ENCODE peak calls at places on chromosomes 4 and X, in five cellular contexts. S is GM12878, W is HepG2, C is K562, O is H1. L is an unnamed sample.

GRCh38 chrX:71545364-71545763 is 12.5 kb downstream of the OGT start:
- DNase-seq in O (no peak), S (no peak), C (no peak), W (no peak), L (no peak)

GRCh38 chr4:127782025-127782274 is 172 bp upstream of the HSPA4L start:
- DNase-seq in W (no peak), O (peak; percentile 91), C (peak; percentile 93), S (peak; percentile 44), L (peak; percentile 91)

GRCh38 chr4:80197132-80197573 is at the start of gene PRDM8:
- DNase-seq in C (no peak), W (no peak), O (peak; percentile 62), S (no peak), L (peak; percentile 52)

GRCh38 chrX:63930140-63930539 is 145.1 kb upstream of the ARHGEF9 start:
- DNase-seq in C (no peak), S (no peak), O (no peak), W (no peak), L (peak; percentile 61)

GRCh38 chr4:3353747-3354454 is 61.1 kb downstream of the RGS12 start:
- DNase-seq in C (no peak), S (no peak), W (no peak), O (peak; percentile 33), L (no peak)

GRCh38 chr4:179437962-179438361 is 1995.7 kb upstream of the AGA start:
- DNase-seq in C (no peak), S (no peak), W (no peak), O (no peak), L (no peak)

GRCh38 chr4:2743518-2744445 is 12.4 kb downstream of the TNIP2 start:
- DNase-seq in W (no peak), S (no peak), C (no peak), O (no peak), L (no peak)

GRCh38 chrX:36867143-36867542 is 141.0 kb upstream of the FAM47C start:
- DNase-seq in W (peak; percentile 2), S (no peak), O (no peak), C (peak; percentile 2), L (peak; percentile 41)

GRCh38 chr4:41693629-41694028 is 54.9 kb downstream of the PHOX2B start:
- DNase-seq in S (no peak), O (no peak), C (peak; percentile 9), W (peak; percentile 16), L (peak; percentile 55)

GRCh38 chr4:48790581-48790980 is 10.5 kb upstream of the FRYL start:
- DNase-seq in W (no peak), O (no peak), C (no peak), S (no peak), L (no peak)

GRCh38 chrX:68824565-68825125 is 4.2 kb upstream of the EFNB1 start:
- DNase-seq in O (no peak), C (no peak), S (no peak), W (no peak), L (no peak)

GRCh38 chr4:72318771-72319170 is 250.2 kb downstream of the ADAMTS3 start:
- DNase-seq in S (no peak), W (no peak), O (no peak), C (no peak), L (no peak)

GRCh38 chr4:1975880-1976279 is 32.9 kb downstream of the NELFA start:
- DNase-seq in S (no peak), W (no peak), O (no peak), C (no peak), L (no peak)

GRCh38 chr4:98555798-98556445 is 102.5 kb downstream of the TSPAN5 start:
- DNase-seq in O (no peak), S (no peak), C (no peak), W (no peak), L (no peak)

DNA sequence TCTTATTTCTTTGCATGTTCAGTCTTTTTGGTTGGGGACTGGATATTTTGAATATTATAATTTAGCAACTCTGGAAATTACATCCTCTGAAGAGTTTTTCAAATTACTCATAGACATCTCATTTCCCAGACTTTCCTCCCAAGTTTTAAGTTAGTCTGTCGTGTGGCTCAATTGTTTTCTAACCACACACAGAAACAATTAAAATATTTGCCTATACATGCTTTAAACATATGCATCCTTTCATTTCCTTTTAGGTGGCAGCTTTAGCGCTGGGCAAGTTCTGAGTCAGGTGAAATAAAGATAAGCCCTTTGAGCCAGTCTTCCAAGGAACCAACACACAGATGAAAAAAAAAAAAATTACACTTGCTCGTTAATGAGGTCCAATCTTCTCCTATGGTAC is 307.0 kb upstream of the SPOCK3 start:
- DNase-seq in S (no peak), W (no peak), O (no peak), C (no peak), L (no peak)
- TF ChIP-seq CREB1 in S (no peak), W (no peak), O (no peak), C (no peak), L (no peak)

GRCh38 chr4:168711197-168712120 is 214.6 kb downstream of the PALLD start:
- DNase-seq in W (no peak), O (no peak), S (no peak), C (no peak), L (no peak)
- H3K4me3 ChIP-seq in W (no peak overlapping the region), O (no peak overlapping the region), S (no peak overlapping the region), C (no peak overlapping the region), L (no peak overlapping the region)

DNA sequence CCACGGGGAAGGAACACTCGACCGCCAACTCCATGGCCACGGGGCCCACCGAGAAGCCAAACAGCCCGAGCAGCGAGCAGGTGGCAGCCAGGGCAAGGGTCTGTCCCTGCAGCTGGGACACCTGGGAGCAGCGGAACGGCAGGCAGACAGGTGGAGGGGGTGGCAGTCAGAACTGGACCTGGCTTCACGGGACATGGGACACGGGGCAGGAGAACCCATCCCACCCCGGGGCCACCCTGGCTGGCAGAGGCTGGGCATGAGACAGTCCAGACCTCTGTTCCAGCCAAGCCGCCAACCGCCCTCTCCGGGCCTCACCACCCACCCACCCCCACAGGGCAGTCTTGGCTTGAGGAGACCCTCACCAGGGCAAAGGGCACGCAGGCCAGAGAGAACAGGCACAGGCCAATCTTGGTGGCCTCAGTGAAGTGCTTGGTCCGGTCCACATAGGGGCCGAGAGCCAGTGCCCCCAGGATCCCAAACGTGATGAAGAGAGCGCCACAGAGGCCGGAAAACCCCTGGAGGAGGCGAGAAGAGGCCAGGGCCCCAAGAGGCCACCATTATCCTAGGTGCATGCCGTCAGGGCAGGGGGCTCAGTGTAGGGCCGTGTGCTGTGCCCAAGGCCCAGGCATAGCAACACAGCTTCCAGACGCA is 5.6 kb downstream of the SLC49A3 start:
- DNase-seq in S (no peak), W (no peak), O (no peak), C (no peak), L (no peak)
- TF ChIP-seq CREB1 in S (no peak), W (no peak), O (no peak), C (no peak), L (no peak)

GRCh38 chr4:185145572-185145971 is 2.5 kb downstream of the SLC25A4 start:
- DNase-seq in C (no peak), W (no peak), S (no peak), O (no peak), L (no peak)
- H3K4me3 ChIP-seq in C (no peak overlapping the region), W (no peak overlapping the region), S (no peak overlapping the region), O (no peak overlapping the region), L (no peak overlapping the region)

GRCh38 chr4:78764498-78764961 is 11.6 kb upstream of the BMP2K start:
- DNase-seq in O (no peak), S (no peak), C (no peak), W (no peak), L (no peak)
- TF ChIP-seq CREB1 in O (no peak), S (no peak), C (no peak), W (no peak), L (no peak)

DNA sequence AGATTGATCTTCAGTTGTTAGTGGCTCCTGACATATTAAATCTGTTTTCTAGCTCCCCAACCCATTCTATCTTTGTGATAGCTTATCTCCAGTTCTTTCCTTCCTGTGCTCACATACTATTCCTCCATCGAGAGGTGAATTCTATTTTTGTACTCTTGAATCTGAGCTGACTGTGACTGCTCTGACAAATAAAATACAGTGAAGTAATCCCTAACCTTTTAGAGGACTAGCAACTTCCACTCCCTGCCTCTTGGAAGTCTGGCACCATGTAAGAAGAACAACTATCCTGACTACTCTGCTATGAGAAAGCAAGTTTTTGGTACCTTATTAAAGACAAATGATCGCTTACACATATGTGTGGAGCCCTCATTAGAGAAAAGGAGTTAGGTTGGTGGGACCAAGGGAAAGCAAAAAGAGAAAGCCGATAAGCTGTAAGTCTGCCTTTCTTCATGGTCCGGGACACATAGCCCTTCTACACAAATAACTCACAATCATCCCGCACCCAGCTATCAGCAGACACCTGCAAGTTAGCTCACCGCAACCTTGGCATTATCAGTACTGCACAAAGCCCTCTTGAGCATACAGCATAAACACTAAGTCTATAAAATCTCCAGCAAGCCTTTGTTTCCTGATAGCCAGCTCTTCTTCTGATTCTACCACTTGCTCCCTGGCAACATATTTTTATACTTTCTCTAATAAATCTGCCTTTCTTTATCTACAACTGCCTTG is 13.5 kb upstream of the PPM1K start:
- DNase-seq in O (no peak), W (no peak), C (peak; percentile 13), S (no peak), L (no peak)
- H3K4me3 ChIP-seq in O (no peak overlapping the region), W (no peak overlapping the region), C (no peak overlapping the region), S (no peak overlapping the region), L (no peak overlapping the region)

DNA sequence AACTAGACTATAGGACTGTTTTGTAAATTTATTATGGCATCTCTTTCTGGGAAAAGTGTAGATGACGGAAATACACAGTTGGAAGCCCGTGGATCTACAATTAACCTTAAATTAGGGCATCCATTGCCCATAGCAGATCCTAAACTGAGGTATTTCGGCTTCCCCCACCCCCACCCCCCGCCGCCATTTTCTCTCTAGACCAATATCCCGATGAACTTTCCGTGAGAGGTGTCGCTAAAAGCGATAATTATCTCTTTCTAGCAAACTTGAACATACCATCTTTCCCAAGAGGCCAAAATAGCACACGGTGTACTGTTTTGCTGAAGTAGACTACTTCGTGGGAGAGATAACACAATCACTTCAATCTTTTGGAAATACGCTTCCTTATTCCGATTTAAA is 584 bp downstream of the KLHL15 start:
- DNase-seq in O (no peak), C (peak; percentile 49), S (no peak), W (no peak), L (peak; percentile 21)
- TF ChIP-seq CREB1 in O (no peak), C (no peak), S (no peak), W (no peak), L (no peak)

GRCh38 chr4:40196724-40197281 is at the start of gene RHOH:
- DNase-seq in W (no peak), O (peak; percentile 58), C (no peak), S (no peak), L (peak; percentile 52)

GRCh38 chr4:40200881-40201797 is 4.3 kb downstream of the RHOH start:
- DNase-seq in O (no peak), S (no peak), W (no peak), C (peak; percentile 48), L (no peak)

GRCh38 chr4:40199999-40200880 is 3.4 kb downstream of the RHOH start:
- DNase-seq in S (peak; percentile 93), C (no peak), O (no peak), W (no peak), L (no peak)

GRCh38 chr4:40197879-40198689 is 1.3 kb downstream of the RHOH start:
- DNase-seq in O (no peak), C (peak; percentile 56), W (no peak), S (no peak), L (no peak)

DNA sequence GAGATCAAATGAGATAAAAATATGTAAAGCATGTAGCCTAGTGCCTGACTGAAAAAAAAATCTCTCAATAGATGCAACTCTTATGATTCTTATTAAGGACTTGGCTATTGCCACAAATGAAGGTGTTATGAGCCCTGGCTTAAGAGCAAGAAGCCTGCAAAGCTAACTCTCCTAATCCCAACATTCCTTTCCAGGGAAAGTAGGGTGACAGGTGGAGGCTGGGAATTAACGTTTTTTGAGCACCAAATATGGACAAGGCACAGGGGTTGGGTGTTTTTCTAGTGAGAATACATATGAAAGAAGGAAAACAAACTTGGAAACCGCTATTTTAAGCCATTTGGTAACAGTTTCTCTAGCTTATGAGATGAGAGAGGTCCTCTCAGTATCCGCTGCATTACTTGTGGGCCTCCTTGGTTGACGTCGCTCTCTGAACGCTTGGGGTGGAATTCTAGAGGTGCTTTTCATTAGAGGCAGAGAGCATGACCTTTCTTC is 2.4 kb downstream of the RHOH start:
- DNase-seq in S (no peak), C (no peak), W (no peak), O (no peak), L (no peak)
- H3K4me3 ChIP-seq in S (peak overlapping the region; percentile 88), C (peak overlapping the region; percentile 50), W (no peak overlapping the region), O (no peak overlapping the region), L (no peak overlapping the region)

L was measured in GM23338.